ENCODE peak calls at places on chromosomes 2 and 18, in five cellular contexts. One of them, this sample, is unnamed.

GRCh38 chr2:83997889-83998288 is 461.2 kb downstream of the SUCLG1 start:
- DNase-seq in ELF-1: no peak
- DNase-seq in body of pancreas: no peak
- DNase-seq in Caki2: no peak
- DNase-seq in mesothelial cell of epicardium: no peak
- DNase-seq in this sample: no peak

GRCh38 chr18:10381951-10382350 is 72.5 kb upstream of the APCDD1 start:
- DNase-seq in ELF-1: no peak
- DNase-seq in body of pancreas: no peak
- DNase-seq in Caki2: no peak
- DNase-seq in mesothelial cell of epicardium: no peak
- DNase-seq in this sample: no peak

GRCh38 chr2:118784860-118785259 is 62.6 kb downstream of the EN1 start:
- DNase-seq in ELF-1: no peak
- DNase-seq in body of pancreas: no peak
- DNase-seq in Caki2: no peak
- DNase-seq in mesothelial cell of epicardium: no peak
- DNase-seq in this sample: no peak

GRCh38 chr2:113156278-113157107 is 17.3 kb upstream of the PSD4 start:
- DNase-seq in ELF-1: peak
- DNase-seq in body of pancreas: peak
- DNase-seq in Caki2: peak
- DNase-seq in mesothelial cell of epicardium: no peak
- DNase-seq in this sample: no peak

GRCh38 chr2:122255924-122256323 is 500.5 kb downstream of the TSN start:
- DNase-seq in ELF-1: no peak
- DNase-seq in body of pancreas: no peak
- DNase-seq in Caki2: peak
- DNase-seq in mesothelial cell of epicardium: no peak
- DNase-seq in this sample: no peak

GRCh38 chr2:27306657-27307544 is 1.3 kb downstream of the UCN start:
- DNase-seq in ELF-1: no peak
- DNase-seq in body of pancreas: no peak
- DNase-seq in Caki2: no peak
- DNase-seq in mesothelial cell of epicardium: no peak
- DNase-seq in this sample: no peak

GRCh38 chr18:657998-658946 is 819 bp downstream of the TYMS start:
- DNase-seq in ELF-1: peak
- DNase-seq in body of pancreas: peak
- DNase-seq in Caki2: peak
- DNase-seq in mesothelial cell of epicardium: peak
- DNase-seq in this sample: peak

GRCh38 chr2:62814132-62814531 is 108.6 kb downstream of the EHBP1 start:
- DNase-seq in ELF-1: no peak
- DNase-seq in body of pancreas: no peak
- DNase-seq in Caki2: peak
- DNase-seq in mesothelial cell of epicardium: no peak
- DNase-seq in this sample: peak

GRCh38 chr2:85933753-85934594 is 45.2 kb upstream of the ST3GAL5 start:
- DNase-seq in ELF-1: peak
- DNase-seq in body of pancreas: no peak
- DNase-seq in Caki2: peak
- DNase-seq in mesothelial cell of epicardium: no peak
- DNase-seq in this sample: no peak

GRCh38 chr2:190409616-190410015 is 1.5 kb downstream of the MFSD6 start:
- DNase-seq in ELF-1: no peak
- DNase-seq in body of pancreas: no peak
- DNase-seq in Caki2: no peak
- DNase-seq in mesothelial cell of epicardium: no peak
- DNase-seq in this sample: no peak

GRCh38 chr2:121502781-121503180 is 27.9 kb upstream of the RNU4ATAC start:
- DNase-seq in ELF-1: no peak
- DNase-seq in body of pancreas: no peak
- DNase-seq in Caki2: no peak
- DNase-seq in mesothelial cell of epicardium: no peak
- DNase-seq in this sample: no peak

GRCh38 chr18:51108330-51108729 is 78.3 kb downstream of the SMAD4 start:
- DNase-seq in ELF-1: no peak
- DNase-seq in body of pancreas: no peak
- DNase-seq in Caki2: no peak
- DNase-seq in mesothelial cell of epicardium: no peak
- DNase-seq in this sample: no peak

This sample was measured in brain pericyte.